ENCODE peak calls at places on chromosomes 6 and 20, in six cellular contexts. X, L, T, D, I and K are unnamed samples.

GRCh38 chr20:13262701-13263335 is 41.7 kb downstream of the ISM1 start:
- DNase-seq in X (no peak), L (no peak), T (no peak), D (no peak), I (no peak), K (no peak)

GRCh38 chr20:35901678-35902544 is 52.4 kb downstream of the SCAND1 start:
- DNase-seq in X (peak; percentile 76), L (no peak), T (peak; percentile 33), D (no peak), I (no peak), K (no peak)

GRCh38 chr6:136289327-136289578 is 393 bp downstream of the BCLAF1 start:
- DNase-seq in X (peak; percentile 89), L (peak; percentile 97), T (peak; percentile 90), D (peak; percentile 93), I (peak; percentile 85), K (peak; percentile 91)

GRCh38 chr6:82954937-82955577 is 110.6 kb downstream of the UBE3D start:
- DNase-seq in X (no peak), L (no peak), T (no peak), D (no peak), I (no peak), K (no peak)

GRCh38 chr20:39576786-39577185 is 614.6 kb downstream of the DHX35 start:
- DNase-seq in X (no peak), L (no peak), T (no peak), D (no peak), I (no peak), K (no peak)

GRCh38 chr20:41373851-41374567 is 7.4 kb upstream of the EMILIN3 start:
- DNase-seq in X (no peak), L (no peak), T (no peak), D (no peak), I (no peak), K (peak; percentile 26)

GRCh38 chr6:63441266-63441956 is 121.6 kb upstream of the LGSN start:
- DNase-seq in X (peak; percentile 86), L (no peak), T (no peak), D (no peak), I (no peak), K (no peak)

GRCh38 chr6:158799051-158799792 is 19.9 kb downstream of the EZR start:
- DNase-seq in X (peak; percentile 72), L (no peak), T (peak; percentile 72), D (peak; percentile 73), I (no peak), K (no peak)

GRCh38 chr6:93242049-93242448 is 177.3 kb downstream of the EPHA7 start:
- DNase-seq in X (no peak), L (no peak), T (no peak), D (no peak), I (no peak), K (no peak)

GRCh38 chr20:53626584-53626983 is 32.9 kb upstream of the ZNF217 start:
- DNase-seq in X (no peak), L (no peak), T (no peak), D (no peak), I (no peak), K (no peak)
- TF ChIP-seq POLR2A in X (no peak), L (no peak), T (no peak), D (no peak), I (no peak), K (no peak)

GRCh38 chr6:151098166-151098565 is 141.6 kb upstream of the AKAP12 start:
- DNase-seq in X (no peak), L (no peak), T (no peak), D (no peak), I (no peak), K (no peak)

GRCh38 chr6:151101811-151102694 is 137.7 kb upstream of the AKAP12 start:
- DNase-seq in X (no peak), L (no peak), T (no peak), D (no peak), I (no peak), K (no peak)

GRCh38 chr6:151097207-151097606 is 142.6 kb upstream of the AKAP12 start:
- DNase-seq in X (no peak), L (no peak), T (no peak), D (no peak), I (no peak), K (no peak)

GRCh38 chr6:151101116-151101810 is 138.5 kb upstream of the AKAP12 start:
- DNase-seq in X (no peak), L (no peak), T (no peak), D (no peak), I (no peak), K (no peak)

DNA sequence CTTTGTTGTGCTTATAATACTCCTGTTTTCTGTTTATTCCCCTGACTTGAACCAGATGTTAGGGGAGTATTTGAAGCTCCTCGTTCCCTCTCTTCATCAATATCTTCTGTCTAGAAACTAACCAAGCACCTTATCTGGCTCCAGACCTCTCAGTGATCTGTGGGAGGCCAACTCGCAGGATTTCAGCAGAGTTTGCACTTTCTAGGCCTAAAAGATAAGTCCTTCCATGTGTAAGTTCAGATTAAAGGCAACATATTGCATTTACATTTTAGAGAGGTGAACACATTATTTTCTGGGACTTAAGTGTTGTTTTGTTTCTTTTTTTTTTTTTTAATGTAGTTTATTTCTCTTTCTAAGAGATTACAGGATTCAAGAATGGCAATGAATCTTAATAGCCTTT is 139.4 kb upstream of the AKAP12 start:
- DNase-seq in X (no peak), L (no peak), T (no peak), D (no peak), I (no peak), K (no peak)
- TF ChIP-seq EP300 in X (no peak), L (no peak), T (no peak), D (no peak), I (no peak), K (no peak)

DNA sequence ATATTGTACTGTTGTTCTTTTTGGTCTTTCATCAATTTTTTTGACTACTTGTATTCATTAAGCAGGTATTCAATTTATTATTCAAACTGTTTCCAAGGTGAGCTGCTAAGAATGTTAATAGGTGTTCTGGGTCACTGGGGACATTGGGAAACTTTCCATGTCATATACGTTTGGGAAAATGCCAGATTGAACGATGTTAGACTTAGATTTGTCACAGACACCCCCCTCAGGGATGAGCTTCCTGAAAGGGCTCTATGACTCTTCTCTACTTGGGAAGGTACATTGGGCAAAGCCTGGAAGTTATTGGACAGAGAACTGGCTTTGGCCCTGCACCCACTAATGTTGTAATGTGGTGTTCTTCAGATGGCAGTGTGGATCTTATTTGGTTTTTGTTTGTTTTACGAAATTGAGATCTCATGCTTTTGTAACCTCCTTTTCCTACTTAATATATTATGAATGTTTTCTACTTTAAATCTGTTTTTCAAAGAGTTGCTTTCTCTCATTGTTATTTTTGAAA is 42.1 kb downstream of the PLCB4 start:
- DNase-seq in X (no peak), L (no peak), T (no peak), D (no peak), I (no peak), K (no peak)
- H3K27ac ChIP-seq in X (no peak overlapping the region), L (peak overlapping the region; percentile 53), T (no peak overlapping the region), D (no peak overlapping the region), I (no peak overlapping the region), K (no peak overlapping the region)

GRCh38 chr20:51526105-51526470 is 16.4 kb downstream of the NFATC2 start:
- DNase-seq in X (no peak), L (no peak), T (no peak), D (no peak), I (no peak), K (no peak)

GRCh38 chr20:51529758-51530157 is 12.8 kb downstream of the NFATC2 start:
- DNase-seq in X (no peak), L (no peak), T (no peak), D (peak; percentile 46), I (no peak), K (no peak)

GRCh38 chr20:51526754-51527153 is 15.8 kb downstream of the NFATC2 start:
- DNase-seq in X (no peak), L (no peak), T (no peak), D (no peak), I (no peak), K (no peak)

GRCh38 chr20:51529027-51529749 is 13.3 kb downstream of the NFATC2 start:
- DNase-seq in X (no peak), L (no peak), T (no peak), D (no peak), I (no peak), K (no peak)

DNA sequence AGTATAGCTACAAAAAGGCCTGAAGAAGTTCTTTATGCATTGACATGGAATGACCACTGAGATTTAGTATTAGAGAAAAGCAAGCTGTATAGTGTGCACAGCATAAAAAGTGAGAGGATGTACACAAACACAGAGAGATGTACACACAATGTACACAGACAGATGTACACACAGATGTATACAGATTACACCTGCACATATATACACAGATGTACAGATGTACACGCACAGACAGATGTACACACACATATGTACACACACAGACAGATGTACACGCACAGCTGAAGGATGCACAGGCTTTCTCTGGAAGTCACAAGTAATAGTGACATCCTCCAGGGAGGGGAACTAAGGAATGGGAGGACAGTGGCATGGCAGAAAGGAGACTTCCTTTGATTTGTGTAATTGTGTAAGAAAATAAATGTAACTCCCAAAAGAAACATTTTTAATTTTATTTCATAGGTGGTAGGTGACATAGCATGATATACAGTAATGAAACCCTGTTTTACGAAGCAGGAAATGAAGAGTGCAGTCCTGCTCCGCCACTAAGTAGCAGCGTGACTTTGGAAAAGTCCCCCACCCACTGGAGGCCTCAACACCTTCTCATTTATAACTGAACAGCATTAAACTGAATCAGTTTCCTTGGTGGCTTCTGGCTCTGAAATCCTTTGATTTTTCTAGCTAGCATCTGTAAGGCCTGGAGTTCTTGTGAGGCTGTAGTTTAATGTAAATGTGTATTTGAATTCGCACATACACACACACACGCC is 14.1 kb downstream of the NFATC2 start:
- DNase-seq in X (no peak), L (no peak), T (no peak), D (no peak), I (no peak), K (no peak)
- TF ChIP-seq POLR2A in X (no peak), L (no peak), T (no peak), D (no peak), I (no peak), K (no peak)

GRCh38 chr6:139824864-139825263 is 450.4 kb upstream of the CITED2 start:
- DNase-seq in X (no peak), L (no peak), T (no peak), D (no peak), I (no peak), K (no peak)

GRCh38 chr6:139825935-139826374 is 451.5 kb upstream of the CITED2 start:
- DNase-seq in X (no peak), L (no peak), T (no peak), D (no peak), I (no peak), K (no peak)

GRCh38 chr6:139821669-139822223 is 447.3 kb upstream of the CITED2 start:
- DNase-seq in X (no peak), L (no peak), T (no peak), D (no peak), I (no peak), K (no peak)

GRCh38 chr6:139823808-139824126 is 449.3 kb upstream of the CITED2 start:
- DNase-seq in X (no peak), L (no peak), T (no peak), D (no peak), I (no peak), K (no peak)

GRCh38 chr6:139823099-139823807 is 448.8 kb upstream of the CITED2 start:
- DNase-seq in X (no peak), L (no peak), T (no peak), D (no peak), I (no peak), K (no peak)
- TF ChIP-seq EP300 in X (no peak), L (no peak), T (no peak), D (no peak), I (no peak), K (no peak)